ENCODE peak calls at places on chromosome 3, in nine cellular contexts. Y is fibroblast of mammary gland; Z is midbrain; G is naive thymus-derived CD8-positive, alpha-beta T cell; D is NCI-H2081; N is HT1080; A is iPS-NIHi11; X is NAMALWA; M is SHP77 treated with DMSO at 0.1 percent for 48 hours. V is an unnamed sample.

GRCh38 chr3:29144807-29145206 is 136.1 kb upstream of the RBMS3 start:
- DNase-seq in Y (peak), Z (no peak), G (no peak), D (no peak), N (no peak), A (no peak), X (no peak), M (no peak), V (no peak)

GRCh38 chr3:148791296-148791695 is 36.3 kb upstream of the CPB1 start:
- DNase-seq in Y (peak), Z (peak), G (no peak), D (peak), N (no peak), A (no peak), X (no peak), M (peak), V (no peak)

GRCh38 chr3:69541059-69541471 is 155.2 kb upstream of the FRMD4B start:
- DNase-seq in Y (peak), Z (no peak), G (no peak), D (no peak), N (peak), A (peak), X (no peak), M (no peak), V (no peak)

GRCh38 chr3:120438971-120439370 is 11.8 kb downstream of the FSTL1 start:
- DNase-seq in Y (peak), Z (no peak), G (no peak), D (no peak), N (peak), A (no peak), X (no peak), M (no peak), V (no peak)

GRCh38 chr3:173747427-173747826 is 349.9 kb downstream of the NLGN1 start:
- DNase-seq in Y (peak), Z (no peak), G (no peak), D (no peak), N (peak), A (no peak), X (no peak), M (no peak), V (no peak)

GRCh38 chr3:164526250-164526649 is 552.0 kb downstream of the SI start:
- DNase-seq in Y (no peak), Z (no peak), G (no peak), D (no peak), N (no peak), A (no peak), X (no peak), M (no peak), V (no peak)

GRCh38 chr3:10855871-10856662 is 40.0 kb downstream of the SLC6A11 start:
- DNase-seq in Y (no peak), Z (no peak), G (no peak), D (no peak), N (no peak), A (peak), X (no peak), M (no peak), V (no peak)

GRCh38 chr3:73055583-73056364 is 5.7 kb upstream of the EBLN2 start:
- DNase-seq in Y (no peak), Z (no peak), G (no peak), D (no peak), N (no peak), A (no peak), X (no peak), M (no peak), V (no peak)

GRCh38 chr3:149667576-149667975 is 9.8 kb upstream of the WWTR1 start:
- DNase-seq in Y (no peak), Z (no peak), G (no peak), D (no peak), N (no peak), A (no peak), X (no peak), M (no peak), V (no peak)

GRCh38 chr3:71498053-71498452 is 85.5 kb downstream of the FOXP1 start:
- DNase-seq in Y (no peak), Z (peak), G (no peak), D (no peak), N (no peak), A (peak), X (no peak), M (no peak), V (no peak)

GRCh38 chr3:174198199-174198598 is 660.9 kb upstream of the NAALADL2 start:
- DNase-seq in Y (peak), Z (no peak), G (no peak), D (peak), N (no peak), A (no peak), X (no peak), M (no peak), V (no peak)

GRCh38 chr3:46122046-46122445 is 86.1 kb downstream of the CCR1 start:
- DNase-seq in Y (no peak), Z (no peak), G (no peak), D (no peak), N (no peak), A (no peak), X (no peak), M (no peak), V (no peak)

GRCh38 chr3:16728762-16729745 is 123.8 kb upstream of the DAZL start:
- DNase-seq in Y (peak), Z (no peak), G (no peak), D (no peak), N (peak), A (no peak), X (no peak), M (no peak), V (no peak)

GRCh38 chr3:183193762-183194701 is 31.5 kb upstream of the LAMP3 start:
- DNase-seq in Y (no peak), Z (no peak), G (no peak), D (peak), N (no peak), A (no peak), X (no peak), M (peak), V (no peak)

GRCh38 chr3:172648736-172649135 is 62.1 kb downstream of the NCEH1 start:
- DNase-seq in Y (peak), Z (no peak), G (no peak), D (no peak), N (no peak), A (no peak), X (no peak), M (no peak), V (no peak)

GRCh38 chr3:16338999-16339398 is 74.0 kb downstream of the OXNAD1 start:
- DNase-seq in Y (peak), Z (no peak), G (no peak), D (no peak), N (peak), A (no peak), X (no peak), M (no peak), V (no peak)

GRCh38 chr3:13570391-13571194 is 21.7 kb downstream of the FBLN2 start:
- DNase-seq in Y (no peak), Z (no peak), G (no peak), D (no peak), N (peak), A (no peak), X (no peak), M (peak), V (no peak)

GRCh38 chr3:36733162-36733696 is 31.1 kb downstream of the DCLK3 start:
- DNase-seq in Y (no peak), Z (peak), G (no peak), D (no peak), N (no peak), A (no peak), X (no peak), M (no peak), V (no peak)

GRCh38 chr3:112456147-112456546 is 43.1 kb downstream of the BTLA start:
- DNase-seq in Y (no peak), Z (no peak), G (no peak), D (no peak), N (no peak), A (no peak), X (no peak), M (no peak), V (no peak)

GRCh38 chr3:16516695-16517481 is 3.4 kb upstream of the RFTN1 start:
- DNase-seq in Y (peak), Z (peak), G (no peak), D (peak), N (peak), A (peak), X (peak), M (no peak), V (no peak)

GRCh38 chr3:59609967-59610366 is 560.1 kb upstream of the CFAP20DC start:
- DNase-seq in Y (peak), Z (no peak), G (no peak), D (peak), N (no peak), A (no peak), X (no peak), M (no peak), V (no peak)

GRCh38 chr3:180680097-180680430 is 775 bp upstream of the CCDC39 start:
- DNase-seq in Y (peak), Z (peak), G (peak), D (peak), N (peak), A (peak), X (peak), M (peak), V (no peak)

GRCh38 chr3:108378153-108378951 is 82.0 kb downstream of the HHLA2 start:
- DNase-seq in Y (no peak), Z (no peak), G (no peak), D (no peak), N (no peak), A (no peak), X (no peak), M (no peak), V (no peak)

GRCh38 chr3:46960081-46960701 is 16.4 kb downstream of the CCDC12 start:
- DNase-seq in Y (peak), Z (no peak), G (no peak), D (no peak), N (peak), A (peak), X (no peak), M (no peak), V (no peak)

GRCh38 chr3:158770254-158771017 is 31.4 kb upstream of the MFSD1 start:
- DNase-seq in Y (peak), Z (no peak), G (no peak), D (no peak), N (peak), A (no peak), X (no peak), M (no peak), V (no peak)

GRCh38 chr3:126207166-126207565 is 26.8 kb upstream of the ALDH1L1 start:
- DNase-seq in Y (no peak), Z (no peak), G (no peak), D (no peak), N (no peak), A (no peak), X (no peak), M (no peak), V (no peak)

GRCh38 chr3:128550113-128550440 is 57.1 kb upstream of the GATA2 start:
- DNase-seq in Y (no peak), Z (no peak), G (no peak), D (no peak), N (no peak), A (no peak), X (no peak), M (no peak), V (no peak)